ENCODE peak calls at places on chromosome 14, in ten cellular contexts. O is GM12878, X is GM23338, K is spleen, V is H1, L is breast epithelium, J is stomach, Q is upper lobe of left lung, B is Panc1, P is prostate gland. I is an unnamed sample.

GRCh38 chr14:104135121-104135903 is 3.1 kb upstream of the KIF26A start:
- DNase-seq in O (no peak), X (peak; percentile 91), K (peak; percentile 72), V (peak; percentile 83), L (no peak), J (no peak), Q (no peak), B (no peak), P (no peak), I (no peak)

GRCh38 chr14:96086574-96087077 is 47.5 kb downstream of the C14orf132 start:
- DNase-seq in O (no peak), X (no peak), K (peak; percentile 54), V (no peak), L (no peak), J (no peak), Q (no peak), B (no peak), P (no peak), I (peak; percentile 56)

GRCh38 chr14:41606249-41607118 is at the start of gene LRFN5:
- DNase-seq in O (no peak), X (peak; percentile 74), K (peak; percentile 71), V (peak; percentile 82), L (no peak), J (no peak), Q (no peak), B (no peak), P (no peak), I (peak; percentile 67)

GRCh38 chr14:69042309-69043006 is 63.4 kb upstream of the ACTN1 start:
- DNase-seq in O (no peak), X (no peak), K (no peak), V (no peak), L (no peak), J (no peak), Q (no peak), B (no peak), P (no peak), I (no peak)

GRCh38 chr14:52063107-52063506 is 5.8 kb downstream of the NID2 start:
- DNase-seq in O (no peak), X (peak; percentile 30), K (no peak), V (no peak), L (no peak), J (no peak), Q (no peak), B (no peak), P (no peak), I (no peak)

GRCh38 chr14:23248601-23249000 is 10.9 kb downstream of the RNF212B start:
- DNase-seq in O (no peak), X (no peak), K (no peak), V (no peak), L (no peak), J (no peak), Q (no peak), B (no peak), P (no peak), I (no peak)

GRCh38 chr14:73738518-73739173 is 24.5 kb upstream of the PNMA1 start:
- DNase-seq in O (no peak), X (no peak), K (peak; percentile 70), V (no peak), L (no peak), J (no peak), Q (no peak), B (no peak), P (no peak), I (peak; percentile 64)

GRCh38 chr14:58563981-58564380 is 73.8 kb upstream of the DACT1 start:
- DNase-seq in O (no peak), X (no peak), K (no peak), V (no peak), L (no peak), J (no peak), Q (no peak), B (no peak), P (no peak), I (no peak)

GRCh38 chr14:55718551-55718950 is 138.5 kb downstream of the KTN1 start:
- DNase-seq in O (no peak), X (no peak), K (no peak), V (no peak), L (no peak), J (no peak), Q (no peak), B (no peak), P (no peak), I (no peak)

GRCh38 chr14:55717621-55718020 is 137.6 kb downstream of the KTN1 start:
- DNase-seq in O (no peak), X (no peak), K (no peak), V (no peak), L (no peak), J (no peak), Q (no peak), B (no peak), P (no peak), I (no peak)

GRCh38 chr14:55720796-55721195 is 140.8 kb downstream of the KTN1 start:
- DNase-seq in O (no peak), X (no peak), K (no peak), V (no peak), L (no peak), J (no peak), Q (no peak), B (no peak), P (no peak), I (no peak)

GRCh38 chr14:55724736-55725135 is 144.7 kb downstream of the KTN1 start:
- DNase-seq in O (no peak), X (no peak), K (no peak), V (no peak), L (no peak), J (no peak), Q (no peak), B (no peak), P (no peak), I (no peak)

DNA sequence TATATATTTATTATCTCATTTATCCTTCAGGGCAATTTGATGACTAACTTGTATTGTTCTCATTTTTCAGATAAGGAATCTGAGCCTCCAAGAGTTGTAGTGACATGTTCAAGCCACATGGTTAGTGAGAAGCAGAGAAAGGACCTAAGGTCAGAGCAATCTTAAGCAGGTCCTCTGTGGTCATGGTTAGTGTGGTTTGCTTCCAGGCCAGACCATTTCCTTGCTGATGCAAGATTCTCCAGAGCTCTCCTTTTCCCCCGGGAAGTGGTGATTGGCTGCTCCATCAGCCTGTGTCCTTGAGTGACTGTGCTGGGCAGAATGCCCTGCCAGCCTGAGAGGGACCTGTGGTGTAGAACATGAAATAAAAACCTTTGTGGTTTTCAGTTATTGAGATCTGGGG is 141.3 kb downstream of the KTN1 start:
- DNase-seq in O (no peak), X (no peak), K (no peak), V (no peak), L (no peak), J (no peak), Q (peak; percentile 52), B (no peak), P (no peak), I (no peak)
- TF ChIP-seq CTCF in O (no peak), X (no peak), K (no peak), V (no peak), L (no peak), J (no peak), Q (no peak), B (no peak), P (no peak), I (no peak)

DNA sequence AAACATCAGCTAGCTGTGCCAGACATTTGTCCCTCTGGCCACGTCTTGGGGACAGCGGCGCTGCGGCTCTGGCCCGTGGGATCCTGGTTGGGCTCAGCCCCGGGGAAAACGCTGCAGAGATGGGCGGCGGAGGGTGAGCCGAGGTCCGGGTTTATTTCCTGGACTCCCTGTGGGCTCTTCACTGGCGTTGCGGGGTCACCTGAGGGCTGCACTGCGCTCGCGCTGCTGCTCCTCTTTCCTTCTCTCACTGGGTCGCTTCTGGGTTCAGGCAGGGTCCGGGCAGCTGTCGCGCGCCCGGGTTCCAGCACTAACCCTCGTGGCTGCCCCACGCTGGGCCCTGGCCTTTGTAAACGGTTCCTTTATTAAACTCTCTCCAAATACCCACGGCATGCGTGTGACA is 35.6 kb downstream of the NFKBIA start:
- DNase-seq in O (no peak), X (peak; percentile 47), K (no peak), V (no peak), L (no peak), J (no peak), Q (no peak), B (no peak), P (no peak), I (no peak)
- H3K4me3 ChIP-seq in O (no peak overlapping the region), X (no peak overlapping the region), K (no peak overlapping the region), V (no peak overlapping the region), L (no peak overlapping the region), J (no peak overlapping the region), Q (no peak overlapping the region), B (no peak overlapping the region), P (no peak overlapping the region), I (no peak overlapping the region)

GRCh38 chr14:36256131-36256801 is 64.2 kb downstream of the MBIP start:
- DNase-seq in O (no peak), X (no peak), K (no peak), V (no peak), L (no peak), J (peak; percentile 65), Q (peak; percentile 79), B (no peak), P (peak; percentile 50), I (no peak)

GRCh38 chr14:36264595-36264994 is 55.8 kb downstream of the MBIP start:
- DNase-seq in O (no peak), X (no peak), K (no peak), V (no peak), L (no peak), J (no peak), Q (no peak), B (no peak), P (no peak), I (no peak)

GRCh38 chr14:36258241-36258640 is 62.2 kb downstream of the MBIP start:
- DNase-seq in O (no peak), X (no peak), K (no peak), V (no peak), L (no peak), J (no peak), Q (no peak), B (no peak), P (no peak), I (no peak)

GRCh38 chr14:36264107-36264506 is 56.3 kb downstream of the MBIP start:
- DNase-seq in O (no peak), X (no peak), K (no peak), V (no peak), L (no peak), J (no peak), Q (no peak), B (no peak), P (no peak), I (no peak)

GRCh38 chr14:36260970-36261640 is 59.3 kb downstream of the MBIP start:
- DNase-seq in O (no peak), X (no peak), K (no peak), V (no peak), L (no peak), J (no peak), Q (no peak), B (no peak), P (no peak), I (no peak)
- TF ChIP-seq POLR2AphosphoS5 in O (no peak), X (no peak), K (no peak), V (no peak), L (no peak), J (no peak), Q (no peak), B (no peak), P (no peak), I (no peak)

DNA sequence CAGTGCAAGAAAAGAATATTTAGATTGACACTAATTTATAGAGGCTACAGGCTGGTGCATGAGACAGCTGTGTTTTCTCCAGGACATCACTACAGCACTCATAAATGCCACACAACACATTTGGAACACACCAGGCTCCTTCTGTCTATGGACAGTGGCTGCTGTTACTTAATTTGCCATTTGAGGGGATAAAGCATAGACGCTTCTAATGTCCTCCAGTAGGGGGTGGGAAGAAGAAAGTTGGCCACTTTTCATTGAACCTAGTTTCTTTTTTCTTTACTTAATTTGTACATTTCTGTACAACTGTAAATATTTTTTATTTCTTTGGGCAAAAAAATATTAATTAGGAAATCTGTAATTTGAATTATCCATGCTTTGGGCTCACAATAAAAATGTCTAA is 12.4 kb upstream of the RTN1 start:
- DNase-seq in O (no peak), X (peak; percentile 58), K (no peak), V (no peak), L (no peak), J (no peak), Q (no peak), B (no peak), P (no peak), I (no peak)
- TF ChIP-seq CTCF in O (peak; percentile 39), X (peak; percentile 71), K (no peak), V (peak; percentile 14), L (no peak), J (no peak), Q (no peak), B (peak; percentile 25), P (no peak), I (no peak)

I was measured in sigmoid colon.